ENCODE peak calls at places on chromosome 22, in eight cellular contexts. W, L, C, T, U, N, M and E are unnamed samples.

GRCh38 chr22:46936378-46936916 is 174.0 kb downstream of the TBC1D22A start:
- DNase-seq in W (no peak), L (no peak), C (no peak), T (no peak), U (no peak), N (no peak), M (no peak), E (peak)

GRCh38 chr22:22397292-22397870 is 111.2 kb downstream of the ZNF280B start:
- DNase-seq in W (no peak), L (no peak), C (peak), T (no peak), U (peak), N (no peak), M (no peak), E (no peak)

GRCh38 chr22:48055827-48056226 is 1293.4 kb downstream of the TBC1D22A start:
- DNase-seq in W (no peak), L (no peak), C (no peak), T (no peak), U (peak), N (no peak), M (no peak), E (no peak)

GRCh38 chr22:24325105-24325757 is 54.6 kb downstream of the SPECC1L start:
- DNase-seq in W (peak), L (peak), C (peak), T (peak), U (peak), N (peak), M (no peak), E (no peak)

GRCh38 chr22:22196833-22197477 is 47.6 kb upstream of the VPREB1 start:
- DNase-seq in W (no peak), L (no peak), C (no peak), T (no peak), U (no peak), N (no peak), M (no peak), E (no peak)

GRCh38 chr22:41341990-41342389 is 39.8 kb upstream of the TEF start:
- DNase-seq in W (no peak), L (peak), C (no peak), T (no peak), U (peak), N (no peak), M (no peak), E (no peak)

GRCh38 chr22:20786536-20786979 is 12.6 kb downstream of the SERPIND1 start:
- DNase-seq in W (no peak), L (no peak), C (no peak), T (no peak), U (no peak), N (no peak), M (no peak), E (no peak)

GRCh38 chr22:38927033-38927789 is 30.2 kb upstream of the APOBEC3A start:
- DNase-seq in W (peak), L (peak), C (peak), T (no peak), U (peak), N (no peak), M (peak), E (peak)

GRCh38 chr22:39308614-39309363 is 10.6 kb downstream of the RPL3 start:
- DNase-seq in W (peak), L (no peak), C (peak), T (no peak), U (peak), N (peak), M (no peak), E (no peak)

GRCh38 chr22:17101475-17102296 is 16.9 kb downstream of the IL17RA start:
- DNase-seq in W (no peak), L (no peak), C (no peak), T (no peak), U (no peak), N (no peak), M (no peak), E (no peak)

GRCh38 chr22:42680648-42681047 is 31.5 kb upstream of the CYB5R3 start:
- DNase-seq in W (peak), L (no peak), C (peak), T (no peak), U (peak), N (peak), M (no peak), E (no peak)

GRCh38 chr22:37679670-37680069 is 4.2 kb downstream of the LGALS1 start:
- DNase-seq in W (no peak), L (no peak), C (no peak), T (no peak), U (no peak), N (no peak), M (no peak), E (no peak)

GRCh38 chr22:42901790-42902508 is 44.9 kb upstream of the ARFGAP3 start:
- DNase-seq in W (no peak), L (no peak), C (no peak), T (no peak), U (no peak), N (no peak), M (no peak), E (no peak)

GRCh38 chr22:31921106-31921505 is 23.2 kb upstream of the YWHAH start:
- DNase-seq in W (no peak), L (no peak), C (no peak), T (no peak), U (no peak), N (no peak), M (no peak), E (no peak)

GRCh38 chr22:50469377-50470305 is 5.2 kb downstream of the SBF1 start:
- DNase-seq in W (no peak), L (peak), C (peak), T (peak), U (peak), N (no peak), M (no peak), E (peak)

GRCh38 chr22:20135846-20136602 is 4.4 kb downstream of the ZDHHC8 start:
- DNase-seq in W (no peak), L (no peak), C (no peak), T (no peak), U (no peak), N (no peak), M (no peak), E (no peak)

GRCh38 chr22:25076281-25076680 is 123.4 kb upstream of the CRYBB3 start:
- DNase-seq in W (no peak), L (no peak), C (peak), T (no peak), U (no peak), N (no peak), M (no peak), E (no peak)

GRCh38 chr22:41828516-41828915 is 4.4 kb upstream of the SREBF2 start:
- DNase-seq in W (no peak), L (no peak), C (no peak), T (no peak), U (no peak), N (no peak), M (no peak), E (no peak)

GRCh38 chr22:17581631-17582030 is 18.3 kb downstream of the SLC25A18 start:
- DNase-seq in W (no peak), L (no peak), C (no peak), T (no peak), U (no peak), N (no peak), M (no peak), E (no peak)

GRCh38 chr22:18023509-18024275 is 669 bp downstream of the MICAL3 start:
- DNase-seq in W (peak), L (peak), C (peak), T (no peak), U (peak), N (peak), M (no peak), E (peak)

GRCh38 chr22:38295339-38295738 is 21.9 kb downstream of the CSNK1E start:
- DNase-seq in W (no peak), L (no peak), C (no peak), T (no peak), U (no peak), N (no peak), M (no peak), E (no peak)

GRCh38 chr22:49728566-49729271 is 99.0 kb downstream of the BRD1 start:
- DNase-seq in W (no peak), L (no peak), C (no peak), T (no peak), U (no peak), N (no peak), M (no peak), E (no peak)

GRCh38 chr22:26894362-26894761 is 237.0 kb downstream of the MIAT start:
- DNase-seq in W (no peak), L (no peak), C (no peak), T (no peak), U (peak), N (no peak), M (no peak), E (no peak)

GRCh38 chr22:50064453-50064852 is 6.4 kb upstream of the TTLL8 start:
- DNase-seq in W (no peak), L (no peak), C (no peak), T (no peak), U (no peak), N (no peak), M (no peak), E (no peak)

GRCh38 chr22:32352681-32353080 is 5.0 kb upstream of the RFPL3 start:
- DNase-seq in W (no peak), L (no peak), C (peak), T (no peak), U (peak), N (no peak), M (no peak), E (no peak)

GRCh38 chr22:24466831-24467249 is 28.3 kb upstream of the UPB1 start:
- DNase-seq in W (no peak), L (no peak), C (no peak), T (peak), U (peak), N (no peak), M (no peak), E (no peak)

GRCh38 chr22:38049812-38050619 is 7.2 kb upstream of the PICK1 start:
- DNase-seq in W (no peak), L (no peak), C (no peak), T (no peak), U (no peak), N (no peak), M (no peak), E (no peak)

GRCh38 chr22:48682517-48682916 is 1145.2 kb downstream of the BRD1 start:
- DNase-seq in W (no peak), L (no peak), C (peak), T (no peak), U (no peak), N (no peak), M (no peak), E (no peak)

GRCh38 chr22:17872491-17872890 is 98.2 kb upstream of the BID start:
- DNase-seq in W (no peak), L (no peak), C (no peak), T (no peak), U (peak), N (no peak), M (no peak), E (no peak)

GRCh38 chr22:45491841-45492240 is 10.8 kb upstream of the FBLN1 start:
- DNase-seq in W (no peak), L (no peak), C (no peak), T (no peak), U (no peak), N (no peak), M (no peak), E (no peak)